ENCODE peak calls at places on chromosome 7, in seven cellular contexts. G is HFF-Myc, D is brain microvascular endothelial cell, E is GM20000, H is nephron progenitor cell, R is lower lobe of right lung, B is colonic mucosa. T is an unnamed sample.

GRCh38 chr7:32500922-32501341 is 5.6 kb downstream of the AVL9 start:
- DNase-seq in G (no peak), D (peak; percentile 49), E (no peak), H (no peak), R (no peak), B (no peak), T (peak; percentile 48)

GRCh38 chr7:4707980-4708411 is 25.9 kb downstream of the FOXK1 start:
- DNase-seq in G (no peak), D (no peak), E (no peak), H (peak; percentile 31), R (no peak), B (no peak), T (no peak)

GRCh38 chr7:159027091-159027802 is 117.4 kb downstream of the VIPR2 start:
- DNase-seq in G (no peak), D (no peak), E (no peak), H (no peak), R (no peak), B (peak; percentile 18), T (no peak)

GRCh38 chr7:68821846-68822245 is 776.4 kb upstream of the AUTS2 start:
- DNase-seq in G (no peak), D (no peak), E (no peak), H (no peak), R (no peak), B (no peak), T (no peak)

GRCh38 chr7:22208806-22209205 is 148.1 kb downstream of the RAPGEF5 start:
- DNase-seq in G (no peak), D (no peak), E (no peak), H (no peak), R (no peak), B (no peak), T (no peak)

GRCh38 chr7:49400891-49401550 is 372.4 kb upstream of the VWC2 start:
- DNase-seq in G (no peak), D (no peak), E (no peak), H (no peak), R (no peak), B (no peak), T (no peak)

GRCh38 chr7:157312941-157313340 is 23.9 kb upstream of the DNAJB6 start:
- DNase-seq in G (no peak), D (no peak), E (no peak), H (no peak), R (no peak), B (no peak), T (no peak)

GRCh38 chr7:1843921-1844335 is 173.9 kb downstream of the ELFN1 start:
- DNase-seq in G (no peak), D (no peak), E (no peak), H (peak; percentile 67), R (peak; percentile 36), B (no peak), T (no peak)

GRCh38 chr7:76131872-76132271 is 69.8 kb upstream of the SRRM3 start:
- DNase-seq in G (no peak), D (no peak), E (no peak), H (no peak), R (no peak), B (no peak), T (no peak)

GRCh38 chr7:36985866-36986402 is 261.6 kb upstream of the AOAH start:
- DNase-seq in G (no peak), D (no peak), E (no peak), H (no peak), R (no peak), B (no peak), T (no peak)

GRCh38 chr7:23680417-23681405 is 712 bp downstream of the FAM221A start:
- DNase-seq in G (no peak), D (peak; percentile 24), E (peak; percentile 49), H (peak; percentile 64), R (peak; percentile 83), B (peak; percentile 87), T (no peak)

GRCh38 chr7:23685770-23686169 is 5.8 kb downstream of the FAM221A start:
- DNase-seq in G (no peak), D (no peak), E (no peak), H (no peak), R (no peak), B (no peak), T (no peak)

DNA sequence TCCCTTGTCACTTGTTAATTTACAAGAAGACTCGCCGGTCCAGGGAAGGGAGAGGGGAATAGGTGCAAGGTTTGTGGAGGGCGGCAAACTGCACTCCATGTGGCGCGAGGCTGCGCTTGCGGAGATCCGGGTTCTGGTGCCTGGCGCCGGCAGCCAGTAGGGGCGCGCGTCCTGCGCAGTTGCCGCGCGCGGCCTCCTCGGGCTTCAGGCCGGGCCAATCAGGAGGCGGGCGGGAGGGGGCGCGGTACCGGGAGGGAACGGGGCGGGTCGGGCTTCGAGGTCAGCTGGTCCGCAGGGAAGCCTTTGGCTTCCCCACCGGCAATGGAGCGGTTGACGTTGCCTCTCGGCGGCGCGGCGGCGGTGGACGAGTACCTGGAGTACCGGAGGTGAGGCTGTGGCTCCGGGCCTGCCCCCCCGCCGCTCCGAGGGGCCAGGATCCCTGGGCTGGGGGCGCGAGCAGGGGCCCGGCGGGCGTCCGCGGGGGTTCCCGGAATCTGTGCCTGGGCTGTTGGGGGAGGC is at the start of gene FAM221A:
- DNase-seq in G (no peak), D (peak; percentile 60), E (peak; percentile 88), H (peak; percentile 84), R (peak; percentile 94), B (peak; percentile 93), T (peak; percentile 82)
- TF ChIP-seq CTCF in G (peak; percentile 71), D (peak; percentile 69), E (peak; percentile 65), H (peak; percentile 58), R (peak; percentile 84), B (peak; percentile 72), T (peak; percentile 73)

GRCh38 chr7:27194002-27194352 is 5.9 kb downstream of the HOXA13 start:
- DNase-seq in G (no peak), D (no peak), E (no peak), H (no peak), R (no peak), B (no peak), T (no peak)
- TF ChIP-seq CTCF in G (no peak), D (no peak), E (no peak), H (no peak), R (no peak), B (no peak), T (no peak)

GRCh38 chr7:65037740-65038678 is 31.5 kb upstream of the ERV3-1 start:
- DNase-seq in G (peak; percentile 37), D (peak; percentile 78), E (peak; percentile 96), H (peak; percentile 93), R (peak; percentile 94), B (peak; percentile 93), T (peak; percentile 92)
- TF ChIP-seq CTCF in G (no peak), D (no peak), E (no peak), H (peak; percentile 23), R (no peak), B (no peak), T (no peak)

DNA sequence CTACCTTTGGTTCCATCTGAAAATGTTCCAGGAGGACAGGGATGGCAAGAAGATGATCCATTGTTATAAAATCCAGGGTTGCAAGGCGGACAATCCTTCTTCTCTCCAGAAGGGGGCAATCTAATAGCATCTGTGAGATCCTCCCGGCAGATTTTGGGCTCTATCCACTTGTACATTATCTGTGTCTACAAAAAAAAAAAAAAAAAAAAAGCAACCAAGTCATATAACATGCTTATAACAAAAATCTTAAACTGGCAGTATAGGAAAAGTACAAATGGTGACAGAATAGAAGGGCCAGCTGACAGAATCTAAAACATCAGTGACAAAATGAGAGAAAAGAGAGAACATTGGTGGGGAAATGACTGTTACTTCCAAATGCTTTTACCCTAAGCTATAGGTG is 132.7 kb downstream of the ELAPOR2 start:
- DNase-seq in G (no peak), D (peak; percentile 47), E (peak; percentile 41), H (peak; percentile 29), R (no peak), B (peak; percentile 42), T (no peak)
- TF ChIP-seq CTCF in G (peak; percentile 64), D (peak; percentile 79), E (peak; percentile 47), H (peak; percentile 63), R (peak; percentile 68), B (peak; percentile 64), T (peak; percentile 82)

DNA sequence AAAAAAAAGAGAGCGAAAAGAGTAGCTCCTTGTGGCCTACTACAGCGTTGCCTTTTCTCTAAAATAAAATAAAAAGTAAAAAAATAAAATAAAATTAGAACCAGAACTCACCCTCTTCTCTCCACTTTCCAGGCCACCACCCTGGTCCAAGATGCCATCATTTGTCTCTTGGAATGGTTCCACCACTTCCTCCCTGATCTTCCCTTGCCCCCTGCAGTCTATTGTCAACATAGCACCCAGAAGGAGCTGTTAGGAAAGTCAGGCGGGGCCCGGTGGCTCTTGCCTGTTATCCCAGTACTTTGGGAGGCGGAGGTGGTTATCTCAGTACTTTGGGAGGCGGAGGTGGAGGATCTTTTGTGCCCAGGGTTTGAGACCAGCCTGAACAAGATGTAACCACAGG is 7.6 kb upstream of the GRID2IP start:
- DNase-seq in G (no peak), D (peak; percentile 18), E (peak; percentile 59), H (peak; percentile 44), R (no peak), B (peak; percentile 31), T (no peak)
- TF ChIP-seq CTCF in G (peak; percentile 59), D (peak; percentile 65), E (peak; percentile 51), H (peak; percentile 45), R (no peak), B (no peak), T (peak; percentile 47)

DNA sequence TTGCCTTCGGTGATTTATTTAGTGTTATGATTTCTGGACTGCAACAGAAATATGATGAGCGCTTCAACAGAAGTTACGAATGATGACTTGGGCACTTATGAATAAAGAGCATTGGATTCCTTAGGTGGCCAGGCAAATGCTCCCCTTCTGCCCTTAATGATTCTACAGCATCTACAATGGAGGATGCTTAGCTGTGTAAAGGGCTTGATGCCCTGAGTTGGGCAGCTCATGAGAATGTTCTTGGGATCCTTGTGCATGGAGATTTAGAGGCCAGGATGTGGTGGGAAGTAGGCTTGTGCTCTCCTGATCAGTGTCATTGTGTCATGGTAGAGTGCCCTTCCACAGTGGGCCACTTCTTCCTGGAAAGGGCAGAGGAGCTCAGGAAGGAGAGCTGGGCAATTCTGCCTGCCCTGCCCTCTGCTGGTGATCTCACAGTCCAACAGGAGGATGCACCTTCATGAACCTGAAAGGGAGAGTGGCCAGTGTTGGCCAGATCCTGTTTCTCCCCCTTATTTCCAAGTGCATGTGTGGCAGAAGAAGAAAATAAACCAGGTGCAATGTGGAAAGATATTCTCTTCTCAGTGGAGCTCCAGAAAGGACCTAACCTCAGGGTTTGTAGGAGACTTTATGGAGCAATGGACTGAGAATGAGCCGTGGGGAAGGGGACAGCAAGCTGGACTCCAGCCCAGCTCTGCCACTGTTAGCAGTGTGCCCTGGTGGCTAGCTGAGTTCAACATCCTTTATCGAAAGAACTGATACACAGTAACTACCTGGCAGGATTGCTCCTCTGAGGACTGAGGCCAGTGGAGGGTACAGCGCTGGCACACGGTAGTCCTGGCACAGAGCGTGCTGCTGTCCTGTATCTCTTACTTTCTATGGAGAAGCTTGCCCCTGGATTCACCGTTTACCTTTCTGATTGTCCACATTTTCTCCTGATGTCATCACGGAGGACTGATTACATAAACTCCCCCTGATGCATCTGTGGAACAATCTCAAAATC is 182.9 kb downstream of the BMPER start:
- DNase-seq in G (no peak), D (peak; percentile 49), E (no peak), H (peak; percentile 61), R (no peak), B (peak; percentile 52), T (no peak)
- TF ChIP-seq CTCF in G (peak; percentile 75), D (peak; percentile 90), E (peak; percentile 21), H (peak; percentile 63), R (peak; percentile 55), B (peak; percentile 27), T (no peak)